ENCODE peak calls at places on chromosome 15, in five cellular contexts. One of them, this sample, is unnamed.

GRCh38 chr15:39205081-39205480 is 375.8 kb upstream of the THBS1 start:
- DNase-seq in fibroblast of the aortic adventitia: no peak
- DNase-seq in NCI-H1436: no peak
- DNase-seq in type B pancreatic cell: no peak
- DNase-seq in SK-MEL-5: no peak
- DNase-seq in this sample: no peak

GRCh38 chr15:77025471-77025901 is 30.6 kb downstream of the PSTPIP1 start:
- DNase-seq in fibroblast of the aortic adventitia: no peak
- DNase-seq in NCI-H1436: no peak
- DNase-seq in type B pancreatic cell: peak; percentile 58
- DNase-seq in SK-MEL-5: no peak
- DNase-seq in this sample: no peak

GRCh38 chr15:70164910-70165791 is 67.4 kb upstream of the TLE3 start:
- DNase-seq in fibroblast of the aortic adventitia: no peak
- DNase-seq in NCI-H1436: no peak
- DNase-seq in type B pancreatic cell: no peak
- DNase-seq in SK-MEL-5: peak; percentile 6
- DNase-seq in this sample: no peak

GRCh38 chr15:68843425-68844311 is 23.0 kb upstream of the ANP32A start:
- DNase-seq in fibroblast of the aortic adventitia: peak; percentile 18
- DNase-seq in NCI-H1436: no peak
- DNase-seq in type B pancreatic cell: no peak
- DNase-seq in SK-MEL-5: no peak
- DNase-seq in this sample: no peak

GRCh38 chr15:67533873-67534272 is 8.6 kb upstream of the MAP2K5 start:
- DNase-seq in fibroblast of the aortic adventitia: no peak
- DNase-seq in NCI-H1436: no peak
- DNase-seq in type B pancreatic cell: no peak
- DNase-seq in SK-MEL-5: no peak
- DNase-seq in this sample: no peak

GRCh38 chr15:65204931-65205655 is 6.2 kb downstream of the CILP start:
- DNase-seq in fibroblast of the aortic adventitia: no peak
- DNase-seq in NCI-H1436: no peak
- DNase-seq in type B pancreatic cell: no peak
- DNase-seq in SK-MEL-5: peak; percentile 51
- DNase-seq in this sample: no peak

GRCh38 chr15:39511000-39511914 is 69.6 kb upstream of the THBS1 start:
- DNase-seq in fibroblast of the aortic adventitia: peak; percentile 83
- DNase-seq in NCI-H1436: no peak
- DNase-seq in type B pancreatic cell: no peak
- DNase-seq in SK-MEL-5: peak; percentile 3
- DNase-seq in this sample: no peak

GRCh38 chr15:85854345-85855097 is 59.8 kb upstream of the KLHL25 start:
- DNase-seq in fibroblast of the aortic adventitia: peak; percentile 77
- DNase-seq in NCI-H1436: peak; percentile 45
- DNase-seq in type B pancreatic cell: no peak
- DNase-seq in SK-MEL-5: peak; percentile 77
- DNase-seq in this sample: peak; percentile 74

GRCh38 chr15:35166730-35167359 is 81.8 kb upstream of the NANOGP8 start:
- DNase-seq in fibroblast of the aortic adventitia: peak; percentile 14
- DNase-seq in NCI-H1436: no peak
- DNase-seq in type B pancreatic cell: no peak
- DNase-seq in SK-MEL-5: no peak
- DNase-seq in this sample: no peak

GRCh38 chr15:94235041-94235440 is 3.7 kb downstream of the MCTP2 start:
- DNase-seq in fibroblast of the aortic adventitia: no peak
- DNase-seq in NCI-H1436: no peak
- DNase-seq in type B pancreatic cell: no peak
- DNase-seq in SK-MEL-5: no peak
- DNase-seq in this sample: no peak

GRCh38 chr15:69719527-69719926 is 266.9 kb downstream of the RPLP1 start:
- DNase-seq in fibroblast of the aortic adventitia: no peak
- DNase-seq in NCI-H1436: no peak
- DNase-seq in type B pancreatic cell: no peak
- DNase-seq in SK-MEL-5: no peak
- DNase-seq in this sample: no peak

GRCh38 chr15:28873585-28874139 is 12.1 kb upstream of the APBA2 start:
- DNase-seq in fibroblast of the aortic adventitia: no peak
- DNase-seq in NCI-H1436: no peak
- DNase-seq in type B pancreatic cell: no peak
- DNase-seq in SK-MEL-5: no peak
- DNase-seq in this sample: peak; percentile 78

GRCh38 chr15:80588801-80589200 is 106.3 kb upstream of the ABHD17C start:
- DNase-seq in fibroblast of the aortic adventitia: peak; percentile 98
- DNase-seq in NCI-H1436: no peak
- DNase-seq in type B pancreatic cell: no peak
- DNase-seq in SK-MEL-5: no peak
- DNase-seq in this sample: no peak

GRCh38 chr15:81294501-81294850 is 29.5 kb downstream of the STARD5 start:
- DNase-seq in fibroblast of the aortic adventitia: no peak
- DNase-seq in NCI-H1436: no peak
- DNase-seq in type B pancreatic cell: no peak
- DNase-seq in SK-MEL-5: no peak
- DNase-seq in this sample: no peak

GRCh38 chr15:66757521-66757920 is 55.5 kb downstream of the SMAD6 start:
- DNase-seq in fibroblast of the aortic adventitia: no peak
- DNase-seq in NCI-H1436: no peak
- DNase-seq in type B pancreatic cell: no peak
- DNase-seq in SK-MEL-5: no peak
- DNase-seq in this sample: no peak

GRCh38 chr15:82047493-82048446 is 2.0 kb upstream of the MEX3B start:
- DNase-seq in fibroblast of the aortic adventitia: peak; percentile 11
- DNase-seq in NCI-H1436: no peak
- DNase-seq in type B pancreatic cell: no peak
- DNase-seq in SK-MEL-5: no peak
- DNase-seq in this sample: peak; percentile 3

GRCh38 chr15:40253179-40253790 is 14.4 kb downstream of the PAK6 start:
- DNase-seq in fibroblast of the aortic adventitia: no peak
- DNase-seq in NCI-H1436: no peak
- DNase-seq in type B pancreatic cell: no peak
- DNase-seq in SK-MEL-5: no peak
- DNase-seq in this sample: no peak

GRCh38 chr15:69403611-69404010 is 10.5 kb upstream of the KIF23 start:
- DNase-seq in fibroblast of the aortic adventitia: peak; percentile 89
- DNase-seq in NCI-H1436: no peak
- DNase-seq in type B pancreatic cell: no peak
- DNase-seq in SK-MEL-5: no peak
- DNase-seq in this sample: no peak

GRCh38 chr15:55741592-55742497 is 1.1 kb downstream of the PRTG start:
- DNase-seq in fibroblast of the aortic adventitia: no peak
- DNase-seq in NCI-H1436: no peak
- DNase-seq in type B pancreatic cell: no peak
- DNase-seq in SK-MEL-5: peak; percentile 14
- DNase-seq in this sample: no peak

GRCh38 chr15:85380860-85381535 is 595 bp downstream of the AKAP13 start:
- DNase-seq in fibroblast of the aortic adventitia: no peak
- DNase-seq in NCI-H1436: no peak
- DNase-seq in type B pancreatic cell: peak; percentile 76
- DNase-seq in SK-MEL-5: peak; percentile 18
- DNase-seq in this sample: no peak

GRCh38 chr15:68894208-68894607 is 36.1 kb upstream of the SPESP1 start:
- DNase-seq in fibroblast of the aortic adventitia: no peak
- DNase-seq in NCI-H1436: no peak
- DNase-seq in type B pancreatic cell: no peak
- DNase-seq in SK-MEL-5: peak; percentile 15
- DNase-seq in this sample: no peak

GRCh38 chr15:65323071-65323511 is 18.6 kb downstream of the RNU5B-1 start:
- DNase-seq in fibroblast of the aortic adventitia: no peak
- DNase-seq in NCI-H1436: peak; percentile 23
- DNase-seq in type B pancreatic cell: no peak
- DNase-seq in SK-MEL-5: no peak
- DNase-seq in this sample: peak; percentile 84

GRCh38 chr15:76332796-76333195 is 3.8 kb upstream of the ISL2 start:
- DNase-seq in fibroblast of the aortic adventitia: no peak
- DNase-seq in NCI-H1436: no peak
- DNase-seq in type B pancreatic cell: no peak
- DNase-seq in SK-MEL-5: no peak
- DNase-seq in this sample: no peak

GRCh38 chr15:88331291-88331690 is 74.8 kb upstream of the NTRK3 start:
- DNase-seq in fibroblast of the aortic adventitia: peak; percentile 31
- DNase-seq in NCI-H1436: peak; percentile 37
- DNase-seq in type B pancreatic cell: peak; percentile 73
- DNase-seq in SK-MEL-5: peak; percentile 81
- DNase-seq in this sample: no peak

GRCh38 chr15:70799667-70800450 is 36.5 kb upstream of the UACA start:
- DNase-seq in fibroblast of the aortic adventitia: peak; percentile 99
- DNase-seq in NCI-H1436: no peak
- DNase-seq in type B pancreatic cell: no peak
- DNase-seq in SK-MEL-5: peak; percentile 38
- DNase-seq in this sample: no peak

GRCh38 chr15:60933914-60934885 is 294.9 kb downstream of the RORA start:
- DNase-seq in fibroblast of the aortic adventitia: no peak
- DNase-seq in NCI-H1436: no peak
- DNase-seq in type B pancreatic cell: no peak
- DNase-seq in SK-MEL-5: no peak
- DNase-seq in this sample: peak; percentile 22

GRCh38 chr15:69627548-69628158 is 175.0 kb downstream of the RPLP1 start:
- DNase-seq in fibroblast of the aortic adventitia: no peak
- DNase-seq in NCI-H1436: no peak
- DNase-seq in type B pancreatic cell: no peak
- DNase-seq in SK-MEL-5: no peak
- DNase-seq in this sample: no peak

GRCh38 chr15:49675051-49675450 is 54.2 kb downstream of the DTWD1 start:
- DNase-seq in fibroblast of the aortic adventitia: peak; percentile 95
- DNase-seq in NCI-H1436: no peak
- DNase-seq in type B pancreatic cell: no peak
- DNase-seq in SK-MEL-5: no peak
- DNase-seq in this sample: no peak

GRCh38 chr15:45606413-45606812 is 19.2 kb downstream of the BLOC1S6 start:
- DNase-seq in fibroblast of the aortic adventitia: no peak
- DNase-seq in NCI-H1436: no peak
- DNase-seq in type B pancreatic cell: no peak
- DNase-seq in SK-MEL-5: no peak
- DNase-seq in this sample: no peak

GRCh38 chr15:90762109-90762508 is 45.0 kb downstream of the BLM start:
- DNase-seq in fibroblast of the aortic adventitia: peak; percentile 33
- DNase-seq in NCI-H1436: no peak
- DNase-seq in type B pancreatic cell: no peak
- DNase-seq in SK-MEL-5: peak; percentile 96
- DNase-seq in this sample: no peak

GRCh38 chr15:101456079-101456791 is 33.3 kb downstream of the PCSK6 start:
- DNase-seq in fibroblast of the aortic adventitia: no peak
- DNase-seq in NCI-H1436: no peak
- DNase-seq in type B pancreatic cell: no peak
- DNase-seq in SK-MEL-5: no peak
- DNase-seq in this sample: no peak

GRCh38 chr15:81280696-81281095 is 43.2 kb downstream of the STARD5 start:
- DNase-seq in fibroblast of the aortic adventitia: no peak
- DNase-seq in NCI-H1436: no peak
- DNase-seq in type B pancreatic cell: no peak
- DNase-seq in SK-MEL-5: no peak
- DNase-seq in this sample: peak; percentile 43

GRCh38 chr15:70559840-70560239 is 203.5 kb downstream of the UACA start:
- DNase-seq in fibroblast of the aortic adventitia: no peak
- DNase-seq in NCI-H1436: no peak
- DNase-seq in type B pancreatic cell: no peak
- DNase-seq in SK-MEL-5: no peak
- DNase-seq in this sample: no peak

GRCh38 chr15:69390575-69390974 is 23.6 kb upstream of the KIF23 start:
- DNase-seq in fibroblast of the aortic adventitia: peak; percentile 55
- DNase-seq in NCI-H1436: no peak
- DNase-seq in type B pancreatic cell: no peak
- DNase-seq in SK-MEL-5: no peak
- DNase-seq in this sample: no peak

GRCh38 chr15:33278816-33279612 is 31.8 kb upstream of the RYR3 start:
- DNase-seq in fibroblast of the aortic adventitia: peak; percentile 64
- DNase-seq in NCI-H1436: no peak
- DNase-seq in type B pancreatic cell: no peak
- DNase-seq in SK-MEL-5: peak; percentile 64
- DNase-seq in this sample: no peak

GRCh38 chr15:84034831-84035753 is 200.5 kb upstream of the GOLGA6L4 start:
- DNase-seq in fibroblast of the aortic adventitia: peak; percentile 59
- DNase-seq in NCI-H1436: no peak
- DNase-seq in type B pancreatic cell: no peak
- DNase-seq in SK-MEL-5: peak; percentile 66
- DNase-seq in this sample: peak; percentile 55

GRCh38 chr15:90184786-90185704 is 16.1 kb upstream of the SEMA4B start:
- DNase-seq in fibroblast of the aortic adventitia: no peak
- DNase-seq in NCI-H1436: peak; percentile 84
- DNase-seq in type B pancreatic cell: peak; percentile 78
- DNase-seq in SK-MEL-5: peak; percentile 62
- DNase-seq in this sample: peak; percentile 83

This sample was measured in cerebellum.